ENCODE peak calls at places on chromosomes 13 and 19, in four cellular contexts. A is anterior cingulate cortex; W is Right ventricle myocardium superior; F is effector memory CD4-positive, alpha-beta T cell. X is an unnamed sample.

GRCh38 chr13:95509521-95510315 is 42.8 kb upstream of the CLDN10 start:
- DNase-seq in A (no peak), W (no peak), F (no peak), X (no peak)

GRCh38 chr19:55156202-55157063 is 1.1 kb downstream of the TNNI3 start:
- DNase-seq in W (peak; percentile 77), A (no peak), F (no peak), X (no peak)

GRCh38 chr13:27403727-27404385 is 20.6 kb upstream of the GTF3A start:
- DNase-seq in F (no peak), A (no peak), W (no peak), X (no peak)

GRCh38 chr13:110507678-110508381 is 53.7 kb downstream of the RAB20 start:
- DNase-seq in A (no peak), F (no peak), W (peak; percentile 72), X (no peak)

GRCh38 chr19:51501594-51502263 is at the start of gene SIGLEC12:
- DNase-seq in A (no peak), F (no peak), W (peak; percentile 59), X (no peak)

GRCh38 chr13:107301724-107302374 is 733.9 kb upstream of the ARGLU1 start:
- DNase-seq in W (no peak), F (no peak), A (no peak), X (no peak)

GRCh38 chr13:40247845-40248244 is 418.6 kb downstream of the FOXO1 start:
- DNase-seq in F (no peak), A (no peak), W (no peak), X (no peak)

GRCh38 chr19:48491793-48492123 is 19.9 kb downstream of the LMTK3 start:
- DNase-seq in A (no peak), W (no peak), F (no peak), X (no peak)

GRCh38 chr13:59478908-59479307 is 684.8 kb downstream of the DIAPH3 start:
- DNase-seq in F (no peak), A (no peak), W (no peak), X (no peak)

GRCh38 chr13:101474419-101474957 is 22.0 kb downstream of the ITGBL1 start:
- DNase-seq in W (no peak), A (peak; percentile 20), F (no peak), X (no peak)

GRCh38 chr13:113854238-113855011 is 9.5 kb downstream of the GAS6 start:
- DNase-seq in F (no peak), W (peak; percentile 78), A (peak; percentile 37), X (no peak)

GRCh38 chr13:31119966-31120733 is 41.6 kb downstream of the HSPH1 start:
- DNase-seq in A (no peak), F (no peak), W (no peak), X (no peak)

GRCh38 chr19:806815-807421 is 9.7 kb downstream of the PTBP1 start:
- DNase-seq in F (no peak), A (no peak), W (no peak), X (no peak)

GRCh38 chr19:6076675-6077463 is 33.4 kb downstream of the RFX2 start:
- DNase-seq in F (no peak), A (no peak), W (no peak), X (no peak)

GRCh38 chr19:52231154-52231565 is 38.2 kb upstream of the ZNF766 start:
- DNase-seq in W (no peak), F (no peak), A (no peak), X (no peak)

GRCh38 chr19:56508282-56508778 is 675 bp downstream of the ZNF471 start:
- DNase-seq in F (no peak), A (no peak), W (no peak), X (no peak)

GRCh38 chr19:11164879-11165406 is 9.4 kb upstream of the SPC24 start:
- DNase-seq in F (no peak), A (peak; percentile 27), W (peak; percentile 92), X (no peak)

GRCh38 chr19:955803-956746 is 28.1 kb upstream of the WDR18 start:
- DNase-seq in F (no peak), A (no peak), W (no peak), X (no peak)

GRCh38 chr19:35404879-35405622 is 34.2 kb downstream of the GPR42 start:
- DNase-seq in W (no peak), A (no peak), F (no peak), X (no peak)

GRCh38 chr19:45638930-45639729 is at the start of gene EML2:
- DNase-seq in W (peak; percentile 71), A (no peak), F (peak; percentile 38), X (peak; percentile 71)

GRCh38 chr13:99725644-99726043 is 224.4 kb downstream of the TM9SF2 start:
- DNase-seq in F (no peak), A (no peak), W (no peak), X (no peak)

GRCh38 chr19:46571495-46571894 is 29.6 kb upstream of the CALM3 start:
- DNase-seq in A (no peak), W (no peak), F (no peak), X (no peak)

GRCh38 chr13:25171170-25171516 is 945 bp downstream of the AMER2 start:
- DNase-seq in W (no peak), A (no peak), F (no peak), X (no peak)

GRCh38 chr19:42066075-42066754 is 3.8 kb downstream of the GRIK5 start:
- DNase-seq in W (no peak), F (no peak), A (peak; percentile 56), X (peak; percentile 49)

GRCh38 chr13:44902793-44903192 is 86.5 kb downstream of the NUFIP1 start:
- DNase-seq in A (no peak), W (no peak), F (no peak), X (no peak)

GRCh38 chr13:78241278-78241919 is 322.8 kb upstream of the EDNRB start:
- DNase-seq in A (no peak), F (no peak), W (no peak), X (peak; percentile 12)

GRCh38 chr13:67158903-67159302 is 71.2 kb downstream of the PCDH9 start:
- DNase-seq in F (no peak), A (no peak), W (no peak), X (no peak)

GRCh38 chr13:50309872-50310594 is 294.8 kb downstream of the KCNRG start:
- DNase-seq in A (no peak), W (no peak), F (no peak), X (no peak)

X was measured in T-helper 2 cell.